ENCODE peak calls at places on chromosomes 5 and 9, in five cellular contexts. J is GM03348; V is effector memory CD4-positive, alpha-beta T cell; M is SHP77; C is activated effector memory CD4-positive, alpha-beta T cell treated with Interleukin-2 at 50 U/mL for 16 hours. Y is an unnamed sample.

GRCh38 chr5:98755406-98755805 is 18.1 kb upstream of the RGMB start:
- DNase-seq in J (no peak), V (no peak), M (no peak), C (no peak), Y (no peak)

GRCh38 chr9:9961487-9961886 is 651.3 kb downstream of the PTPRD start:
- DNase-seq in J (no peak), V (no peak), M (no peak), C (no peak), Y (no peak)

GRCh38 chr5:131221888-131222287 is 42.0 kb upstream of the CDC42SE2 start:
- DNase-seq in J (peak; percentile 41), V (no peak), M (no peak), C (no peak), Y (no peak)

GRCh38 chr5:120465281-120465961 is 1.3 kb downstream of the PRR16 start:
- DNase-seq in J (peak; percentile 69), V (no peak), M (peak; percentile 35), C (no peak), Y (no peak)

GRCh38 chr5:16437974-16438373 is 27.6 kb downstream of the ZNF622 start:
- DNase-seq in J (peak; percentile 17), V (no peak), M (no peak), C (no peak), Y (no peak)

GRCh38 chr5:32465076-32465475 is 20.5 kb upstream of the ZFR start:
- DNase-seq in J (no peak), V (no peak), M (no peak), C (no peak), Y (no peak)

GRCh38 chr5:163024936-163025335 is 412.5 kb upstream of the CCNG1 start:
- DNase-seq in J (no peak), V (no peak), M (no peak), C (no peak), Y (no peak)

GRCh38 chr9:134962065-134962997 is 44.6 kb upstream of the FCN1 start:
- DNase-seq in J (no peak), V (no peak), M (no peak), C (no peak), Y (no peak)

GRCh38 chr5:157148734-157149615 is 6.3 kb upstream of the MED7 start:
- DNase-seq in J (peak; percentile 77), V (peak; percentile 74), M (peak; percentile 62), C (peak; percentile 65), Y (peak; percentile 82)

GRCh38 chr5:139667001-139667729 is 19.0 kb downstream of the CXXC5 start:
- DNase-seq in J (no peak), V (no peak), M (no peak), C (no peak), Y (no peak)

GRCh38 chr9:137305788-137306545 is 3.9 kb upstream of the NRARP start:
- DNase-seq in J (no peak), V (no peak), M (peak; percentile 80), C (no peak), Y (no peak)

GRCh38 chr5:179558912-179559279 is 8.5 kb downstream of the RUFY1 start:
- DNase-seq in J (no peak), V (peak; percentile 4), M (peak; percentile 52), C (no peak), Y (no peak)

GRCh38 chr9:21415492-21416267 is 6.8 kb downstream of the IFNA8 start:
- DNase-seq in J (no peak), V (no peak), M (no peak), C (no peak), Y (no peak)

GRCh38 chr5:153623117-153623516 is 132.6 kb downstream of the GRIA1 start:
- DNase-seq in J (no peak), V (no peak), M (no peak), C (no peak), Y (no peak)

GRCh38 chr5:133825631-133826289 is 142.7 kb downstream of the C5orf15 start:
- DNase-seq in J (no peak), V (no peak), M (peak; percentile 54), C (no peak), Y (peak; percentile 16)

GRCh38 chr5:39829479-39829878 is 404.7 kb upstream of the DAB2 start:
- DNase-seq in J (no peak), V (no peak), M (no peak), C (no peak), Y (no peak)

GRCh38 chr5:150323092-150323491 is 20.4 kb upstream of the ARSI start:
- DNase-seq in J (no peak), V (no peak), M (no peak), C (no peak), Y (no peak)

GRCh38 chr9:94697972-94698581 is 28.4 kb upstream of the AOPEP start:
- DNase-seq in J (no peak), V (no peak), M (no peak), C (no peak), Y (no peak)

GRCh38 chr5:108171759-108172158 is 210.1 kb downstream of the FBXL17 start:
- DNase-seq in J (no peak), V (no peak), M (no peak), C (no peak), Y (no peak)

GRCh38 chr5:82147860-82148573 is 130.1 kb downstream of the RPS23 start:
- DNase-seq in J (peak; percentile 47), V (no peak), M (no peak), C (no peak), Y (no peak)

GRCh38 chr9:83935276-83935890 is 14.2 kb upstream of the KIF27 start:
- DNase-seq in J (peak; percentile 64), V (no peak), M (no peak), C (no peak), Y (no peak)

GRCh38 chr9:123036886-123037540 is 3.5 kb downstream of the GPR21 start:
- DNase-seq in J (no peak), V (no peak), M (no peak), C (no peak), Y (no peak)

GRCh38 chr9:82923410-82924242 is 139.3 kb downstream of the RASEF start:
- DNase-seq in J (no peak), V (no peak), M (no peak), C (no peak), Y (no peak)

GRCh38 chr5:176400382-176401156 is 12.0 kb downstream of the HIGD2A start:
- DNase-seq in J (no peak), V (no peak), M (no peak), C (no peak), Y (no peak)

GRCh38 chr9:37591775-37592107 is 656 bp downstream of the TOMM5 start:
- DNase-seq in J (no peak), V (no peak), M (no peak), C (no peak), Y (no peak)

GRCh38 chr5:37735649-37736347 is 104.0 kb downstream of the GDNF start:
- DNase-seq in J (no peak), V (no peak), M (no peak), C (no peak), Y (no peak)

GRCh38 chr5:56278267-56278826 is 45.2 kb upstream of the ANKRD55 start:
- DNase-seq in J (peak; percentile 46), V (no peak), M (no peak), C (no peak), Y (no peak)

GRCh38 chr5:129966071-129966470 is 61.8 kb downstream of the CHSY3 start:
- DNase-seq in J (no peak), V (no peak), M (no peak), C (no peak), Y (no peak)